ENCODE peak calls at places on chromosomes 1 and 21, in four cellular contexts. One of them, this sample, is unnamed.

GRCh38 chr1:172746091-172746949 is 87.4 kb downstream of the FASLG start:
- DNase-seq in AG04450: peak
- DNase-seq in left lung: no peak
- DNase-seq in OCI-LY7: peak
- DNase-seq in this sample: peak

GRCh38 chr21:39388038-39388810 is 39.3 kb upstream of the HMGN1 start:
- DNase-seq in AG04450: no peak
- DNase-seq in OCI-LY7: peak
- DNase-seq in left lung: peak
- DNase-seq in this sample: peak

GRCh38 chr1:28329395-28330153 is 734 bp downstream of the MED18 start:
- DNase-seq in OCI-LY7: peak
- DNase-seq in left lung: peak
- DNase-seq in AG04450: no peak
- DNase-seq in this sample: no peak

GRCh38 chr1:9321480-9321849 is 28.8 kb downstream of the SPSB1 start:
- DNase-seq in AG04450: peak
- DNase-seq in left lung: no peak
- DNase-seq in OCI-LY7: no peak
- DNase-seq in this sample: peak

GRCh38 chr1:4693891-4694290 is 39.5 kb downstream of the AJAP1 start:
- DNase-seq in left lung: peak
- DNase-seq in OCI-LY7: no peak
- DNase-seq in AG04450: no peak
- DNase-seq in this sample: no peak

GRCh38 chr1:16986113-16986512 is 5.7 kb upstream of the MFAP2 start:
- DNase-seq in left lung: no peak
- DNase-seq in AG04450: no peak
- DNase-seq in OCI-LY7: no peak
- DNase-seq in this sample: no peak

GRCh38 chr1:234484218-234484617 is 5.2 kb upstream of the TARBP1 start:
- DNase-seq in AG04450: no peak
- DNase-seq in left lung: no peak
- DNase-seq in OCI-LY7: no peak
- DNase-seq in this sample: no peak

GRCh38 chr1:160206421-160207117 is 1.4 kb downstream of the PEA15 start:
- DNase-seq in left lung: no peak
- DNase-seq in OCI-LY7: peak
- DNase-seq in AG04450: peak
- DNase-seq in this sample: peak

GRCh38 chr1:25944986-25945385 is 38.8 kb upstream of the STMN1 start:
- DNase-seq in AG04450: no peak
- DNase-seq in OCI-LY7: no peak
- DNase-seq in left lung: no peak
- DNase-seq in this sample: no peak

GRCh38 chr1:16012590-16013219 is 5.1 kb downstream of the HSPB7 start:
- DNase-seq in left lung: peak
- DNase-seq in AG04450: no peak
- DNase-seq in OCI-LY7: peak
- DNase-seq in this sample: no peak

GRCh38 chr1:43144228-43144627 is 27.9 kb downstream of the EBNA1BP2 start:
- DNase-seq in left lung: no peak
- DNase-seq in OCI-LY7: no peak
- DNase-seq in AG04450: no peak
- DNase-seq in this sample: peak

GRCh38 chr1:11740258-11741192 is 4.6 kb downstream of the AGTRAP start:
- DNase-seq in AG04450: no peak
- DNase-seq in left lung: no peak
- DNase-seq in OCI-LY7: no peak
- DNase-seq in this sample: no peak

GRCh38 chr1:205536759-205537361 is 32.4 kb downstream of the CDK18 start:
- DNase-seq in OCI-LY7: no peak
- DNase-seq in left lung: peak
- DNase-seq in AG04450: no peak
- DNase-seq in this sample: no peak

GRCh38 chr1:163535807-163536206 is 214.1 kb downstream of the NUF2 start:
- DNase-seq in left lung: no peak
- DNase-seq in AG04450: no peak
- DNase-seq in OCI-LY7: peak
- DNase-seq in this sample: peak

GRCh38 chr1:35539824-35540261 is 17.4 kb downstream of the KIAA0319L start:
- DNase-seq in OCI-LY7: no peak
- DNase-seq in left lung: no peak
- DNase-seq in AG04450: peak
- DNase-seq in this sample: no peak

GRCh38 chr1:191734321-191734720 is 423.9 kb upstream of the RGS18 start:
- DNase-seq in OCI-LY7: no peak
- DNase-seq in left lung: no peak
- DNase-seq in AG04450: no peak
- DNase-seq in this sample: no peak

GRCh38 chr1:110916669-110917306 is 43.8 kb downstream of the CD53 start:
- DNase-seq in left lung: no peak
- DNase-seq in OCI-LY7: no peak
- DNase-seq in AG04450: no peak
- DNase-seq in this sample: no peak

GRCh38 chr21:25421327-25422028 is 185.8 kb downstream of the MRPL39 start:
- DNase-seq in left lung: no peak
- DNase-seq in AG04450: peak
- DNase-seq in OCI-LY7: peak
- DNase-seq in this sample: peak

GRCh38 chr1:205664399-205665108 is 15.8 kb downstream of the SLC45A3 start:
- DNase-seq in AG04450: no peak
- DNase-seq in OCI-LY7: peak
- DNase-seq in left lung: no peak
- DNase-seq in this sample: no peak

GRCh38 chr1:159914252-159915018 is 10.9 kb downstream of the TAGLN2 start:
- DNase-seq in AG04450: no peak
- DNase-seq in left lung: no peak
- DNase-seq in OCI-LY7: no peak
- DNase-seq in this sample: no peak

GRCh38 chr1:234256359-234256758 is 116.9 kb upstream of the COA6 start:
- DNase-seq in AG04450: no peak
- DNase-seq in OCI-LY7: no peak
- DNase-seq in left lung: no peak
- DNase-seq in this sample: no peak

GRCh38 chr1:67647036-67647798 is 37.8 kb upstream of the GADD45A start:
- DNase-seq in left lung: no peak
- DNase-seq in OCI-LY7: no peak
- DNase-seq in AG04450: no peak
- DNase-seq in this sample: no peak

GRCh38 chr1:93471911-93472310 is 24.0 kb downstream of the FNBP1L start:
- DNase-seq in left lung: no peak
- DNase-seq in AG04450: peak
- DNase-seq in OCI-LY7: no peak
- DNase-seq in this sample: peak

GRCh38 chr1:68470388-68470970 is 20.7 kb upstream of the RPE65 start:
- DNase-seq in AG04450: no peak
- DNase-seq in left lung: no peak
- DNase-seq in OCI-LY7: no peak
- DNase-seq in this sample: no peak

GRCh38 chr21:45109831-45110492 is 35.6 kb downstream of the ADARB1 start:
- DNase-seq in OCI-LY7: peak
- DNase-seq in AG04450: no peak
- DNase-seq in left lung: no peak
- DNase-seq in this sample: no peak

GRCh38 chr1:117591248-117591647 is 14.6 kb upstream of the TENT5C start:
- DNase-seq in AG04450: no peak
- DNase-seq in left lung: no peak
- DNase-seq in OCI-LY7: no peak
- DNase-seq in this sample: no peak

GRCh38 chr1:23613191-23614126 is 54.2 kb upstream of the ID3 start:
- DNase-seq in AG04450: no peak
- DNase-seq in OCI-LY7: peak
- DNase-seq in left lung: no peak
- DNase-seq in this sample: no peak

GRCh38 chr1:2949966-2950925 is 71.0 kb upstream of the ACTRT2 start:
- DNase-seq in left lung: peak
- DNase-seq in AG04450: no peak
- DNase-seq in OCI-LY7: peak
- DNase-seq in this sample: no peak

GRCh38 chr1:9201421-9202239 is 32.9 kb upstream of the H6PD start:
- DNase-seq in left lung: peak
- DNase-seq in OCI-LY7: no peak
- DNase-seq in AG04450: no peak
- DNase-seq in this sample: no peak

GRCh38 chr1:38789498-38790169 is 69.9 kb downstream of the RRAGC start:
- DNase-seq in OCI-LY7: no peak
- DNase-seq in AG04450: no peak
- DNase-seq in left lung: no peak
- DNase-seq in this sample: no peak

GRCh38 chr21:43348801-43349261 is 78.1 kb downstream of the SIK1 start:
- DNase-seq in left lung: peak
- DNase-seq in OCI-LY7: no peak
- DNase-seq in AG04450: no peak
- DNase-seq in this sample: no peak

GRCh38 chr1:8687539-8687938 is 129.9 kb downstream of the RERE start:
- DNase-seq in OCI-LY7: no peak
- DNase-seq in left lung: no peak
- DNase-seq in AG04450: no peak
- DNase-seq in this sample: no peak

GRCh38 chr1:214584805-214585766 is 17.9 kb upstream of the CENPF start:
- DNase-seq in OCI-LY7: no peak
- DNase-seq in left lung: no peak
- DNase-seq in AG04450: peak
- DNase-seq in this sample: no peak

GRCh38 chr1:213136190-213136917 is 85.3 kb downstream of the RPS6KC1 start:
- DNase-seq in OCI-LY7: no peak
- DNase-seq in AG04450: no peak
- DNase-seq in left lung: no peak
- DNase-seq in this sample: no peak

GRCh38 chr1:169623132-169623926 is 6.6 kb downstream of the SELP start:
- DNase-seq in OCI-LY7: no peak
- DNase-seq in AG04450: no peak
- DNase-seq in left lung: no peak
- DNase-seq in this sample: no peak

GRCh38 chr1:234913771-234914170 is 214.9 kb downstream of the TOMM20 start:
- DNase-seq in AG04450: no peak
- DNase-seq in left lung: no peak
- DNase-seq in OCI-LY7: no peak
- DNase-seq in this sample: no peak

GRCh38 chr1:163174524-163175437 is 27.9 kb downstream of the RGS5 start:
- DNase-seq in OCI-LY7: peak
- DNase-seq in AG04450: peak
- DNase-seq in left lung: peak
- DNase-seq in this sample: peak

GRCh38 chr1:113029822-113030221 is 43.2 kb upstream of the LRIG2 start:
- DNase-seq in left lung: no peak
- DNase-seq in AG04450: no peak
- DNase-seq in OCI-LY7: no peak
- DNase-seq in this sample: no peak

GRCh38 chr1:56189946-56190920 is 389.1 kb downstream of the PLPP3 start:
- DNase-seq in OCI-LY7: peak
- DNase-seq in AG04450: no peak
- DNase-seq in left lung: no peak
- DNase-seq in this sample: no peak
- TF ChIP-seq CTCF in OCI-LY7: peak
- TF ChIP-seq CTCF in AG04450: peak
- TF ChIP-seq CTCF in left lung: peak
- TF ChIP-seq CTCF in this sample: peak

GRCh38 chr1:115036814-115037535 is 7.3 kb downstream of the TSHB start:
- DNase-seq in left lung: no peak
- DNase-seq in OCI-LY7: no peak
- DNase-seq in AG04450: no peak
- DNase-seq in this sample: no peak

GRCh38 chr1:115035652-115036051 is 6.0 kb downstream of the TSHB start:
- DNase-seq in left lung: no peak
- DNase-seq in AG04450: no peak
- DNase-seq in OCI-LY7: no peak
- DNase-seq in this sample: no peak

GRCh38 chr1:115041654-115042053 is 12.0 kb downstream of the TSHB start:
- DNase-seq in AG04450: no peak
- DNase-seq in OCI-LY7: no peak
- DNase-seq in left lung: no peak
- DNase-seq in this sample: no peak

GRCh38 chr1:115040501-115040900 is 10.9 kb downstream of the TSHB start:
- DNase-seq in AG04450: no peak
- DNase-seq in left lung: no peak
- DNase-seq in OCI-LY7: no peak
- DNase-seq in this sample: no peak
- TF ChIP-seq CTCF in AG04450: no peak
- TF ChIP-seq CTCF in left lung: no peak
- TF ChIP-seq CTCF in OCI-LY7: peak
- TF ChIP-seq CTCF in this sample: peak

GRCh38 chr1:225737866-225738265 is 39.8 kb upstream of the SRP9 start:
- DNase-seq in left lung: no peak
- DNase-seq in OCI-LY7: no peak
- DNase-seq in AG04450: no peak
- DNase-seq in this sample: no peak

GRCh38 chr1:225736651-225737097 is 41.0 kb upstream of the SRP9 start:
- DNase-seq in left lung: no peak
- DNase-seq in AG04450: no peak
- DNase-seq in OCI-LY7: no peak
- DNase-seq in this sample: no peak

GRCh38 chr1:225733254-225733653 is 44.4 kb upstream of the SRP9 start:
- DNase-seq in AG04450: no peak
- DNase-seq in left lung: no peak
- DNase-seq in OCI-LY7: no peak
- DNase-seq in this sample: no peak

GRCh38 chr1:225737179-225737578 is 40.4 kb upstream of the SRP9 start:
- DNase-seq in AG04450: no peak
- DNase-seq in left lung: no peak
- DNase-seq in OCI-LY7: no peak
- DNase-seq in this sample: no peak

GRCh38 chr1:225735252-225736149 is 42.1 kb upstream of the SRP9 start:
- DNase-seq in OCI-LY7: no peak
- DNase-seq in left lung: no peak
- DNase-seq in AG04450: peak
- DNase-seq in this sample: peak
- TF ChIP-seq CTCF in OCI-LY7: no peak
- TF ChIP-seq CTCF in left lung: no peak
- TF ChIP-seq CTCF in AG04450: no peak
- TF ChIP-seq CTCF in this sample: peak

GRCh38 chr1:72724951-72725863 is 442.9 kb upstream of the NEGR1 start:
- DNase-seq in left lung: peak
- DNase-seq in AG04450: no peak
- DNase-seq in OCI-LY7: no peak
- DNase-seq in this sample: no peak
- TF ChIP-seq CTCF in left lung: no peak
- TF ChIP-seq CTCF in AG04450: no peak
- TF ChIP-seq CTCF in OCI-LY7: no peak
- TF ChIP-seq CTCF in this sample: no peak

This sample was measured in AG09309.